ENCODE peak calls at places on chromosome 15, in four cellular contexts. R is GM12891, L is spleen, U is Panc1. Q is an unnamed sample.

GRCh38 chr15:70466895-70467529 is 296.3 kb downstream of the UACA start:
- DNase-seq in R (no peak), L (peak; percentile 81), U (no peak), Q (peak; percentile 53)

GRCh38 chr15:50280271-50280670 is 14.7 kb upstream of the HDC start:
- DNase-seq in R (no peak), L (no peak), U (no peak), Q (no peak)

GRCh38 chr15:68431792-68432401 is at the start of gene ITGA11:
- DNase-seq in R (peak; percentile 34), L (no peak), U (no peak), Q (peak; percentile 55)

GRCh38 chr15:100918034-100918689 is 995 bp upstream of the LRRK1 start:
- DNase-seq in R (peak; percentile 87), L (peak; percentile 97), U (peak; percentile 55), Q (peak; percentile 83)

GRCh38 chr15:59453474-59454215 is 15.7 kb downstream of the FAM81A start:
- DNase-seq in R (no peak), L (no peak), U (no peak), Q (no peak)

GRCh38 chr15:70248116-70249025 is 150.7 kb upstream of the TLE3 start:
- DNase-seq in R (no peak), L (peak; percentile 71), U (no peak), Q (no peak)

GRCh38 chr15:25556136-25556535 is 117.3 kb upstream of the UBE3A start:
- DNase-seq in R (no peak), L (no peak), U (no peak), Q (no peak)

GRCh38 chr15:94834494-94834893 is 603.1 kb downstream of the MCTP2 start:
- DNase-seq in R (no peak), L (no peak), U (no peak), Q (no peak)

GRCh38 chr15:78307977-78308376 is 8.6 kb upstream of the SKIC8 start:
- DNase-seq in R (no peak), L (no peak), U (no peak), Q (no peak)

GRCh38 chr15:52710050-52710709 is 31.0 kb upstream of the ATOSA start:
- DNase-seq in R (no peak), L (no peak), U (no peak), Q (no peak)

GRCh38 chr15:41884458-41884857 is 9.4 kb downstream of the SPTBN5 start:
- DNase-seq in R (no peak), L (no peak), U (no peak), Q (no peak)

GRCh38 chr15:101045236-101045646 is 126.1 kb downstream of the LRRK1 start:
- DNase-seq in R (no peak), L (peak; percentile 42), U (no peak), Q (no peak)

GRCh38 chr15:29550834-29551465 is 271.3 kb downstream of the TJP1 start:
- DNase-seq in R (no peak), L (no peak), U (no peak), Q (no peak)

GRCh38 chr15:31062965-31063355 is 38.6 kb downstream of the TRPM1 start:
- DNase-seq in R (no peak), L (no peak), U (no peak), Q (no peak)

GRCh38 chr15:77823736-77824135 is 191.0 kb upstream of the LINGO1 start:
- DNase-seq in R (no peak), L (no peak), U (no peak), Q (no peak)

GRCh38 chr15:71716990-71717389 is 93.4 kb upstream of the NR2E3 start:
- DNase-seq in R (no peak), L (no peak), U (no peak), Q (no peak)

GRCh38 chr15:63991706-63992105 is 54.6 kb downstream of the DAPK2 start:
- DNase-seq in R (no peak), L (no peak), U (no peak), Q (no peak)

GRCh38 chr15:54388746-54389145 is 410.5 kb downstream of the UNC13C start:
- DNase-seq in R (no peak), L (no peak), U (no peak), Q (no peak)

GRCh38 chr15:25058080-25058785 is 103.4 kb downstream of the SNRPN start:
- DNase-seq in R (no peak), L (peak; percentile 52), U (no peak), Q (no peak)

DNA sequence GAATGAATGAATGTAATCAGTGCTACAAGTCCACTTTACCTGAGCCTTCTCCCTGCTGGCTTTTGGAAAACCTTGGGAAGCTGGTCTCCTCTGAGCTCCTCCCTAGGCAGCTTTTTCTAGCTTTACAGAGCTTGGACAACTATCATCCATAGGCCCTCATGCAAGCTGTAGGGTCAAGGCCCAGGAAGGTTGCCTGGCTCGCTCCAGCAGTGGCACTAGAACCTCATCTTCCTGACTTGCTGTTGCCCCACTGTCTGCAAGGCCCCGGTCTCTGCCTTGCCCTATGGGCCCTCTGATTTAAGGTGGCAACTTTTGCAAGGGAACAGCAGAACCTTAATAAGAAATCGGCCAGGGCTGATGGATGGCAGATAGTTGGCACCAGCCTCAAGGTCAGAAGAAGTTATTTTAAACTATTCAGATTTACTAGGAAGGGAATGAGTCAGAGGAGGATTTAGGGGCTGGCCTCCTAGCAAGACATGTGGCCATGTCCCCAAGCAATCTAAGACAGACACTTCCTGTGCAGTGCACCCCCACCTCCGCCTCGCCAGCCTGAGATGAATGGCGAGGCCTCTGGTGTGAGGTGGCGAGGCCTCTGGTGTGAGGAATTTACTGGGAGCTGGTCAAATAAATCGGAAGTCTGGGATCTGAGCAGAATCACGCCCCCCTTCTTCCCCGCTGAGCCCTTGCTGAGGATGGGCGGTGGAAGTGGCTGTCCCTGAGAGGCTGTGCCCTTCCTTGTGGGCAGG is 180.8 kb downstream of the MEGF11 start:
- DNase-seq in R (no peak), L (no peak), U (no peak), Q (no peak)
- TF ChIP-seq POLR2AphosphoS5 in R (no peak), L (no peak), U (no peak), Q (no peak)

GRCh38 chr15:45187894-45188830 is at the start of gene SHF:
- DNase-seq in R (no peak), L (peak; percentile 89), U (no peak), Q (peak; percentile 59)
- TF ChIP-seq POLR2AphosphoS5 in R (peak; percentile 83), L (peak; percentile 69), U (no peak), Q (no peak)

GRCh38 chr15:76197703-76198455 is 113.4 kb downstream of the ETFA start:
- DNase-seq in R (no peak), L (peak; percentile 50), U (no peak), Q (no peak)

GRCh38 chr15:76196949-76197315 is 114.3 kb downstream of the ETFA start:
- DNase-seq in R (no peak), L (peak; percentile 73), U (no peak), Q (no peak)

GRCh38 chr15:76195506-76196285 is 115.6 kb downstream of the ETFA start:
- DNase-seq in R (no peak), L (peak; percentile 38), U (no peak), Q (no peak)

GRCh38 chr15:76198456-76199105 is 112.7 kb downstream of the ETFA start:
- DNase-seq in R (no peak), L (peak; percentile 52), U (no peak), Q (no peak)

GRCh38 chr15:76196286-76196948 is 114.9 kb downstream of the ETFA start:
- DNase-seq in R (no peak), L (peak; percentile 65), U (no peak), Q (peak; percentile 87)
- TF ChIP-seq POLR2AphosphoS5 in R (no peak), L (peak; percentile 32), U (no peak), Q (peak; percentile 89)

DNA sequence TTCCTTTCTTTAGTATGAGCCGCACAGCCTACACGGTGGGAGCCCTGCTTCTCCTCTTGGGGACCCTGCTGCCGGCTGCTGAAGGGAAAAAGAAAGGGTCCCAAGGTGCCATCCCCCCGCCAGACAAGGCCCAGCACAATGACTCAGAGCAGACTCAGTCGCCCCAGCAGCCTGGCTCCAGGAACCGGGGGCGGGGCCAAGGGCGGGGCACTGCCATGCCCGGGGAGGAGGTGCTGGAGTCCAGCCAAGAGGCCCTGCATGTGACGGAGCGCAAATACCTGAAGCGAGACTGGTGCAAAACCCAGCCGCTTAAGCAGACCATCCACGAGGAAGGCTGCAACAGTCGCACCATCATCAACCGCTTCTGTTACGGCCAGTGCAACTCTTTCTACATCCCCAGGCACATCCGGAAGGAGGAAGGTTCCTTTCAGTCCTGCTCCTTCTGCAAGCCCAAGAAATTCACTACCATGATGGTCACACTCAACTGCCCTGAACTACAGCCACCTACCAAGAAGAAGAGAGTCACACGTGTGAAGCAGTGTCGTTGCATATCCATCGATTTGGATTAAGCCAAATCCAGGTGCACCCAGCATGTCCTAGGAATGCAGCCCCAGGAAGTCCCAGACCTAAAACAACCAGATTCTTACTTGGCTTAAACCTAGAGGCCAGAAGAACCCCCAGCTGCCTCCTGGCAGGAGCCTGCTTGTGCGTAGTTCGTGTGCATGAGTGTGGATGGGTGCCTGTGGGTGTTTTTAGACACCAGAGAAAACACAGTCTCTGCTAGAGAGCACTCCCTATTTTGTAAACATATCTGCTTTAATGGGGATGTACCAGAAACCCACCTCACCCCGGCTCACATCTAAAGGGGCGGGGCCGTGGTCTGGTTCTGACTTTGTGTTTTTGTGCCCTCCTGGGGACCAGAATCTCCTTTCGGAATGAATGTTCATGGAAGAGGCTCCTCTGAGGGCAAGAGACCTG is 13.2 kb downstream of the GREM1 start:
- DNase-seq in R (no peak), L (no peak), U (no peak), Q (peak; percentile 56)
- TF ChIP-seq POLR2AphosphoS5 in R (no peak), L (no peak), U (no peak), Q (no peak)

GRCh38 chr15:89912674-89913396 is at the start of gene ARPIN:
- DNase-seq in R (peak; percentile 50), L (no peak), U (no peak), Q (peak; percentile 37)
- TF ChIP-seq POLR2AphosphoS5 in R (no peak), L (peak; percentile 30), U (no peak), Q (no peak)

Q was measured in prostate gland.